ENCODE peak calls at places on chromosomes 11 and 22, in four cellular contexts. X is NCI-H2029; W is upper lobe of right lung; M is activated CD4-positive, alpha-beta memory T cell treated with anti-CD3 and anti-CD28 coated beads, Interleukin-2, amount 10 ng/mL, durations not matched to agents 7 days and 5 days. Y is an unnamed sample.

GRCh38 chr11:44784784-44785183 is 58.0 kb downstream of the TSPAN18 start:
- DNase-seq in X (no peak), W (no peak), M (no peak), Y (no peak)

GRCh38 chr22:37196539-37197450 is 8.7 kb upstream of the C1QTNF6 start:
- DNase-seq in W (peak), M (no peak), X (no peak), Y (peak)

GRCh38 chr11:61645179-61645868 is 34.9 kb upstream of the DAGLA start:
- DNase-seq in X (peak), W (peak), M (no peak), Y (peak)

GRCh38 chr11:34274712-34275398 is 83.0 kb downstream of the ABTB2 start:
- DNase-seq in W (peak), X (peak), M (no peak), Y (peak)

GRCh38 chr11:68893282-68893681 is 10.3 kb downstream of the MRPL21 start:
- DNase-seq in M (no peak), W (no peak), X (no peak), Y (no peak)

GRCh38 chr11:124799384-124800225 is 601 bp downstream of the MSANTD2 start:
- DNase-seq in W (peak), M (peak), X (no peak), Y (peak)

GRCh38 chr11:27621440-27622161 is 78.7 kb downstream of the BDNF start:
- DNase-seq in M (no peak), W (no peak), X (no peak), Y (peak)

GRCh38 chr22:20316844-20317401 is 2.9 kb downstream of the DGCR6L start:
- DNase-seq in X (no peak), M (peak), W (no peak), Y (no peak)

GRCh38 chr11:34565417-34566208 is 52.0 kb upstream of the ELF5 start:
- DNase-seq in M (no peak), X (peak), W (no peak), Y (no peak)

GRCh38 chr22:49367016-49367697 is 460.5 kb downstream of the BRD1 start:
- DNase-seq in M (peak), X (no peak), W (peak), Y (no peak)

GRCh38 chr22:41526802-41527799 is 17.2 kb downstream of the POLR3H start:
- DNase-seq in W (no peak), X (no peak), M (peak), Y (peak)

GRCh38 chr22:41350087-41350486 is 31.7 kb upstream of the TEF start:
- DNase-seq in M (no peak), X (no peak), W (no peak), Y (peak)

GRCh38 chr22:43946391-43946680 is 8.9 kb upstream of the SAMM50 start:
- DNase-seq in W (no peak), X (no peak), M (no peak), Y (peak)

GRCh38 chr22:43388420-43388851 is 23.4 kb upstream of the MPPED1 start:
- DNase-seq in M (peak), X (peak), W (peak), Y (peak)

GRCh38 chr22:19271856-19272535 is 19.5 kb downstream of the CLTCL1 start:
- DNase-seq in X (no peak), W (no peak), M (no peak), Y (no peak)

GRCh38 chr11:116618461-116618860 is 154.3 kb downstream of the BUD13 start:
- DNase-seq in W (no peak), M (no peak), X (no peak), Y (no peak)